ENCODE peak calls at places on chromosomes 16 and 17, in four cellular contexts. One of them, this sample, is unnamed.

GRCh38 chr17:74063439-74063838 is 140.0 kb upstream of the RPL38 start:
- DNase-seq in AG09319: no peak
- DNase-seq in OCI-LY7: no peak
- DNase-seq in Caco-2: no peak
- DNase-seq in this sample: no peak

GRCh38 chr16:67653131-67654068 is 6.7 kb downstream of the ACD start:
- DNase-seq in AG09319: no peak
- DNase-seq in Caco-2: peak; percentile 38
- DNase-seq in OCI-LY7: no peak
- DNase-seq in this sample: peak; percentile 49

GRCh38 chr17:36939059-36939943 is 2.0 kb downstream of the LHX1 start:
- DNase-seq in Caco-2: no peak
- DNase-seq in OCI-LY7: no peak
- DNase-seq in AG09319: no peak
- DNase-seq in this sample: no peak

GRCh38 chr16:14483819-14484385 is 146.2 kb downstream of the PARN start:
- DNase-seq in Caco-2: no peak
- DNase-seq in OCI-LY7: no peak
- DNase-seq in AG09319: no peak
- DNase-seq in this sample: no peak

GRCh38 chr17:2844386-2844785 is 48.1 kb downstream of the RAP1GAP2 start:
- DNase-seq in AG09319: no peak
- DNase-seq in OCI-LY7: no peak
- DNase-seq in Caco-2: peak; percentile 65
- DNase-seq in this sample: no peak

GRCh38 chr16:48117217-48118105 is 38.3 kb downstream of the ABCC12 start:
- DNase-seq in AG09319: no peak
- DNase-seq in Caco-2: peak; percentile 78
- DNase-seq in OCI-LY7: peak; percentile 71
- DNase-seq in this sample: peak; percentile 91

GRCh38 chr16:82972520-82972919 is 345.8 kb downstream of the CDH13 start:
- DNase-seq in Caco-2: no peak
- DNase-seq in AG09319: no peak
- DNase-seq in OCI-LY7: no peak
- DNase-seq in this sample: no peak

GRCh38 chr16:68993421-68993820 is 112.0 kb upstream of the HAS3 start:
- DNase-seq in AG09319: no peak
- DNase-seq in OCI-LY7: no peak
- DNase-seq in Caco-2: no peak
- DNase-seq in this sample: no peak

GRCh38 chr17:12983986-12984932 is 33.6 kb downstream of the ELAC2 start:
- DNase-seq in OCI-LY7: no peak
- DNase-seq in AG09319: peak; percentile 84
- DNase-seq in Caco-2: no peak
- DNase-seq in this sample: no peak

GRCh38 chr16:1347286-1347855 is 4.3 kb downstream of the TSR3 start:
- DNase-seq in OCI-LY7: no peak
- DNase-seq in Caco-2: no peak
- DNase-seq in AG09319: no peak
- DNase-seq in this sample: no peak

GRCh38 chr17:66580178-66580577 is 254.7 kb upstream of the CACNG5 start:
- DNase-seq in AG09319: no peak
- DNase-seq in OCI-LY7: no peak
- DNase-seq in Caco-2: peak; percentile 72
- DNase-seq in this sample: peak; percentile 43

GRCh38 chr17:3989156-3989886 is 25.1 kb upstream of the ATP2A3 start:
- DNase-seq in OCI-LY7: no peak
- DNase-seq in AG09319: no peak
- DNase-seq in Caco-2: no peak
- DNase-seq in this sample: no peak

GRCh38 chr17:82876149-82876548 is 36.3 kb upstream of the ZNF750 start:
- DNase-seq in AG09319: no peak
- DNase-seq in OCI-LY7: no peak
- DNase-seq in Caco-2: peak; percentile 67
- DNase-seq in this sample: no peak

GRCh38 chr16:60110531-60110930 is 1376.4 kb upstream of the GOT2 start:
- DNase-seq in AG09319: no peak
- DNase-seq in Caco-2: no peak
- DNase-seq in OCI-LY7: no peak
- DNase-seq in this sample: no peak

GRCh38 chr17:5793899-5794298 is 209.6 kb upstream of the NLRP1 start:
- DNase-seq in OCI-LY7: no peak
- DNase-seq in AG09319: no peak
- DNase-seq in Caco-2: no peak
- DNase-seq in this sample: no peak

GRCh38 chr16:84489141-84489540 is 15.3 kb downstream of the MEAK7 start:
- DNase-seq in Caco-2: no peak
- DNase-seq in OCI-LY7: no peak
- DNase-seq in AG09319: no peak
- DNase-seq in this sample: no peak

GRCh38 chr17:46192484-46193245 is 564 bp downstream of the KANSL1 start:
- DNase-seq in OCI-LY7: peak; percentile 81
- DNase-seq in Caco-2: peak; percentile 77
- DNase-seq in AG09319: no peak
- DNase-seq in this sample: peak; percentile 66

GRCh38 chr16:339680-340079 is 12.8 kb downstream of the AXIN1 start:
- DNase-seq in AG09319: no peak
- DNase-seq in OCI-LY7: no peak
- DNase-seq in Caco-2: no peak
- DNase-seq in this sample: no peak

GRCh38 chr17:3935825-3936355 is 19.6 kb upstream of the P2RX1 start:
- DNase-seq in OCI-LY7: no peak
- DNase-seq in AG09319: no peak
- DNase-seq in Caco-2: no peak
- DNase-seq in this sample: no peak

GRCh38 chr17:2123467-2124251 is 68.8 kb downstream of the HIC1 start:
- DNase-seq in OCI-LY7: peak; percentile 16
- DNase-seq in Caco-2: no peak
- DNase-seq in AG09319: no peak
- DNase-seq in this sample: no peak

GRCh38 chr17:76683921-76684745 is 26.6 kb downstream of the MXRA7 start:
- DNase-seq in OCI-LY7: no peak
- DNase-seq in Caco-2: no peak
- DNase-seq in AG09319: no peak
- DNase-seq in this sample: no peak

GRCh38 chr17:59963738-59964454 is 644 bp downstream of the RNFT1 start:
- DNase-seq in OCI-LY7: peak; percentile 48
- DNase-seq in AG09319: no peak
- DNase-seq in Caco-2: peak; percentile 46
- DNase-seq in this sample: peak; percentile 38

GRCh38 chr17:7440823-7441174 is 1.5 kb downstream of the FGF11 start:
- DNase-seq in AG09319: no peak
- DNase-seq in OCI-LY7: no peak
- DNase-seq in Caco-2: no peak
- DNase-seq in this sample: no peak

GRCh38 chr17:33745047-33745783 is 452.1 kb upstream of the ASIC2 start:
- DNase-seq in AG09319: no peak
- DNase-seq in Caco-2: no peak
- DNase-seq in OCI-LY7: no peak
- DNase-seq in this sample: no peak

GRCh38 chr16:67077871-67078270 is 31.9 kb upstream of the PHAF1 start:
- DNase-seq in OCI-LY7: no peak
- DNase-seq in Caco-2: no peak
- DNase-seq in AG09319: no peak
- DNase-seq in this sample: no peak

GRCh38 chr17:73911726-73912359 is 267.6 kb upstream of the SDK2 start:
- DNase-seq in AG09319: no peak
- DNase-seq in Caco-2: no peak
- DNase-seq in OCI-LY7: no peak
- DNase-seq in this sample: no peak

DNA sequence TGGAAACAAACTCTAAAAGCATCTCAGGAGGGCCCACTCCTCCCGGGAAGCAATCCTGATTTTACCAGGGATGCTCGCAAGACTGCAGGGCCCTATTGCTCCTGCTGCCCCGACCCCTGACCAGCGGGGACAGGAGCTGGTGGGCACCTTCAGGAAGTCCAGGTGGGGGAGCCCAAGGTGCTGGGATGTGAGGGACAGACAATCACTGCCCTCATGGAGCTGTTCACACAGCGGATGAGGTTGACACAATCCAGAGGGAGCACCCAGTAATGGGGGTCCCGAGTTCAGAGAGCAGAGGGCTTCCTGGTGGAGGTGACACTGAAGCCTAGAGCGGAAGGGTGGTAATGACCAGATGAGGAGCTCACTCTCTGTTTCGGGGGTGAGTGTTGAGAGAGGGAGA is 126.2 kb downstream of the FOXL1 start:
- DNase-seq in OCI-LY7: no peak
- DNase-seq in AG09319: no peak
- DNase-seq in Caco-2: no peak
- DNase-seq in this sample: no peak
- TF ChIP-seq CTCF in OCI-LY7: no peak
- TF ChIP-seq CTCF in AG09319: no peak
- TF ChIP-seq CTCF in Caco-2: no peak
- TF ChIP-seq CTCF in this sample: no peak

GRCh38 chr17:81712468-81713003 is 452 bp downstream of the SLC25A10 start:
- DNase-seq in AG09319: no peak
- DNase-seq in Caco-2: peak; percentile 61
- DNase-seq in OCI-LY7: peak; percentile 62
- DNase-seq in this sample: peak; percentile 55
- TF ChIP-seq CTCF in AG09319: no peak
- TF ChIP-seq CTCF in Caco-2: peak; percentile 34
- TF ChIP-seq CTCF in OCI-LY7: peak; percentile 40
- TF ChIP-seq CTCF in this sample: no peak

GRCh38 chr16:50547340-50547865 is 793 bp upstream of the NKD1 start:
- DNase-seq in OCI-LY7: peak; percentile 46
- DNase-seq in AG09319: no peak
- DNase-seq in Caco-2: peak; percentile 76
- DNase-seq in this sample: peak; percentile 72
- TF ChIP-seq CTCF in OCI-LY7: peak; percentile 65
- TF ChIP-seq CTCF in AG09319: no peak
- TF ChIP-seq CTCF in Caco-2: peak; percentile 60
- TF ChIP-seq CTCF in this sample: no peak

DNA sequence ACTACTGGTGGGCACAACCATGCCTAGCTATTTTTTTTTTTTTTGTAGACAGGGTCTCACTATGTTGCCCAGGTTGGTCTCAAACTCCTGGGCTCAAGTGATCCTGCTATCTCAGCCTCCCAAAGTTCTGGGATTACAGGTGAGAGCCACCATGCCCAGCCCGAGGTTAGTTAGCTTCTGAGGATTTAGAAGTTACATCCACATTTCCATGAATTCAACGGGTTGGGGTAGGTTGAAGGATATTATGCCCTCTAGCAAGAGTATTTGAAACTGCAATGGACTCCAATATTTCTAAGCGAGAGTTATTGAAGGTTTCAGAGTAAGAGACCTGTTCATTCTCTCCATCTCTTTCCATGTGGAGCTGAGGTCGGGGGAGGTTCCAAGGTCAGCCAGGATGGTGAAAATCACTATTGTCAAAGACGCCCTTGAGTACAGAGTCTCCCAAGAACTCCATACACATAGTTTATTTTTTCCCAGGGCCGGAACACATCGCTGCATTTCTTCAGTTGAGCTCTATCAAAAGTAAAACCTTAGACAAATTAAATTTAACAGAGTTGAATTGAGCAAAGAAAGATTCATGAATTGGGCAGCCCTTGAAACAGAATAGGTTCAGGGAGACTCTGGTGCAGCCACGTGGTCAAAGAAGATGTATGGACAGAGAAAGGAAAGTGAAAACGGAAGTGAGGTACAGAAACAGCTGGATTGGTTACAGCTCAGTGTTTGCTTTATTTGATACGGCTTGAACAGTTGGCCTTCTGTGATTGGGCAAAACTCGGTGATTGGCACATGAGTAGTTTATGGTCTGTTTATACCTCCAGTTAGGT is 19.0 kb upstream of the ITPRIPL2 start:
- DNase-seq in AG09319: no peak
- DNase-seq in OCI-LY7: peak; percentile 62
- DNase-seq in Caco-2: no peak
- DNase-seq in this sample: no peak
- TF ChIP-seq CTCF in AG09319: no peak
- TF ChIP-seq CTCF in OCI-LY7: peak; percentile 42
- TF ChIP-seq CTCF in Caco-2: no peak
- TF ChIP-seq CTCF in this sample: no peak